ENCODE peak calls at places on chromosomes 13 and 19, in nine cellular contexts. A, K, U, D, J, P, L, C and W are unnamed samples.

GRCh38 chr13:59494560-59494970 is 669.2 kb downstream of the DIAPH3 start:
- DNase-seq in A (no peak), K (no peak), U (no peak), D (peak; percentile 18), J (no peak), P (no peak), L (no peak), C (peak; percentile 69), W (peak; percentile 26)

GRCh38 chr19:35545855-35546381 is 492 bp downstream of the TMEM147 start:
- DNase-seq in A (peak; percentile 29), K (peak; percentile 45), U (no peak), D (no peak), J (peak; percentile 68), P (no peak), L (no peak), C (peak; percentile 31), W (no peak)

GRCh38 chr19:29323972-29324680 is 111.2 kb upstream of the UQCRFS1 start:
- DNase-seq in A (no peak), K (no peak), U (no peak), D (no peak), J (no peak), P (no peak), L (no peak), C (no peak), W (no peak)

GRCh38 chr19:17073869-17074627 is 1.2 kb downstream of the HAUS8 start:
- DNase-seq in A (no peak), K (peak; percentile 40), U (no peak), D (no peak), J (no peak), P (no peak), L (no peak), C (no peak), W (no peak)

GRCh38 chr19:46697142-46697960 is 19.6 kb downstream of the PRKD2 start:
- DNase-seq in A (no peak), K (peak; percentile 98), U (peak; percentile 97), D (peak; percentile 51), J (no peak), P (peak; percentile 51), L (peak; percentile 84), C (peak; percentile 71), W (peak; percentile 75)

GRCh38 chr19:13872695-13873389 is 4.1 kb upstream of the NANOS3 start:
- DNase-seq in A (no peak), K (no peak), U (peak; percentile 89), D (no peak), J (no peak), P (no peak), L (no peak), C (no peak), W (peak; percentile 41)

GRCh38 chr13:106176103-106176502 is 359.4 kb downstream of the EFNB2 start:
- DNase-seq in A (no peak), K (no peak), U (no peak), D (no peak), J (no peak), P (no peak), L (no peak), C (peak; percentile 12), W (peak; percentile 78)

GRCh38 chr19:45231891-45232290 is 13.3 kb downstream of the EXOC3L2 start:
- DNase-seq in A (peak; percentile 92), K (no peak), U (no peak), D (no peak), J (no peak), P (no peak), L (no peak), C (no peak), W (peak; percentile 38)

GRCh38 chr13:36887758-36888521 is 32.1 kb downstream of the SMAD9 start:
- DNase-seq in A (no peak), K (no peak), U (peak; percentile 26), D (no peak), J (no peak), P (no peak), L (no peak), C (no peak), W (no peak)

GRCh38 chr19:50932018-50932689 is 20.7 kb downstream of the KLK5 start:
- DNase-seq in A (peak; percentile 99), K (no peak), U (no peak), D (no peak), J (no peak), P (no peak), L (no peak), C (no peak), W (no peak)

GRCh38 chr13:30710442-30710841 is 24.9 kb upstream of the ALOX5AP start:
- DNase-seq in A (no peak), K (no peak), U (no peak), D (no peak), J (no peak), P (no peak), L (no peak), C (no peak), W (no peak)
- H3K4me3 ChIP-seq in A (no peak overlapping the region), K (no peak overlapping the region), U (no peak overlapping the region), D (no peak overlapping the region), J (no peak overlapping the region), P (no peak overlapping the region), L (no peak overlapping the region), C (no peak overlapping the region), W (no peak overlapping the region)

GRCh38 chr19:7921302-7921954 is 1.3 kb downstream of the SNAPC2 start:
- DNase-seq in A (no peak), K (no peak), U (no peak), D (no peak), J (no peak), P (no peak), L (no peak), C (no peak), W (no peak)

GRCh38 chr19:7921955-7922840 is 2.1 kb downstream of the SNAPC2 start:
- DNase-seq in A (no peak), K (no peak), U (no peak), D (no peak), J (no peak), P (no peak), L (no peak), C (no peak), W (no peak)

GRCh38 chr19:7918615-7919421 is 1.3 kb upstream of the SNAPC2 start:
- DNase-seq in A (no peak), K (no peak), U (no peak), D (no peak), J (no peak), P (no peak), L (no peak), C (no peak), W (no peak)

GRCh38 chr19:7919681-7920519 is at the start of gene SNAPC2:
- DNase-seq in A (peak; percentile 90), K (peak; percentile 98), U (peak; percentile 97), D (peak; percentile 93), J (peak; percentile 80), P (peak; percentile 89), L (peak; percentile 93), C (peak; percentile 97), W (peak; percentile 94)

GRCh38 chr19:7920520-7921301 is 573 bp downstream of the SNAPC2 start:
- DNase-seq in A (peak; percentile 93), K (peak; percentile 100), U (peak; percentile 99), D (peak; percentile 97), J (peak; percentile 87), P (peak; percentile 97), L (peak; percentile 100), C (peak; percentile 99), W (peak; percentile 99)
- TF ChIP-seq CTCF in A (no peak), K (no peak), U (no peak), D (no peak), J (no peak), P (no peak), L (no peak), C (no peak), W (no peak)

GRCh38 chr19:33621065-33621785 is 528 bp upstream of the CHST8 start:
- DNase-seq in A (no peak), K (no peak), U (no peak), D (no peak), J (no peak), P (no peak), L (no peak), C (no peak), W (no peak)

GRCh38 chr19:33621811-33622504 is at the start of gene CHST8:
- DNase-seq in A (peak; percentile 29), K (peak; percentile 52), U (peak; percentile 92), D (peak; percentile 4), J (no peak), P (no peak), L (no peak), C (peak; percentile 22), W (peak; percentile 52)

GRCh38 chr19:33622505-33622808 is 704 bp downstream of the CHST8 start:
- DNase-seq in A (peak; percentile 25), K (no peak), U (peak; percentile 67), D (no peak), J (no peak), P (no peak), L (no peak), C (no peak), W (peak; percentile 19)

GRCh38 chr19:33624586-33625153 is 2.9 kb downstream of the CHST8 start:
- DNase-seq in A (no peak), K (no peak), U (no peak), D (no peak), J (no peak), P (no peak), L (no peak), C (no peak), W (no peak)

GRCh38 chr19:33622809-33623511 is 1.2 kb downstream of the CHST8 start:
- DNase-seq in A (no peak), K (no peak), U (peak; percentile 57), D (no peak), J (no peak), P (no peak), L (no peak), C (no peak), W (no peak)
- H3K4me3 ChIP-seq in A (no peak overlapping the region), K (no peak overlapping the region), U (peak overlapping the region; percentile 59), D (no peak overlapping the region), J (no peak overlapping the region), P (peak overlapping the region; percentile 42), L (peak overlapping the region; percentile 51), C (no peak overlapping the region), W (no peak overlapping the region)

DNA sequence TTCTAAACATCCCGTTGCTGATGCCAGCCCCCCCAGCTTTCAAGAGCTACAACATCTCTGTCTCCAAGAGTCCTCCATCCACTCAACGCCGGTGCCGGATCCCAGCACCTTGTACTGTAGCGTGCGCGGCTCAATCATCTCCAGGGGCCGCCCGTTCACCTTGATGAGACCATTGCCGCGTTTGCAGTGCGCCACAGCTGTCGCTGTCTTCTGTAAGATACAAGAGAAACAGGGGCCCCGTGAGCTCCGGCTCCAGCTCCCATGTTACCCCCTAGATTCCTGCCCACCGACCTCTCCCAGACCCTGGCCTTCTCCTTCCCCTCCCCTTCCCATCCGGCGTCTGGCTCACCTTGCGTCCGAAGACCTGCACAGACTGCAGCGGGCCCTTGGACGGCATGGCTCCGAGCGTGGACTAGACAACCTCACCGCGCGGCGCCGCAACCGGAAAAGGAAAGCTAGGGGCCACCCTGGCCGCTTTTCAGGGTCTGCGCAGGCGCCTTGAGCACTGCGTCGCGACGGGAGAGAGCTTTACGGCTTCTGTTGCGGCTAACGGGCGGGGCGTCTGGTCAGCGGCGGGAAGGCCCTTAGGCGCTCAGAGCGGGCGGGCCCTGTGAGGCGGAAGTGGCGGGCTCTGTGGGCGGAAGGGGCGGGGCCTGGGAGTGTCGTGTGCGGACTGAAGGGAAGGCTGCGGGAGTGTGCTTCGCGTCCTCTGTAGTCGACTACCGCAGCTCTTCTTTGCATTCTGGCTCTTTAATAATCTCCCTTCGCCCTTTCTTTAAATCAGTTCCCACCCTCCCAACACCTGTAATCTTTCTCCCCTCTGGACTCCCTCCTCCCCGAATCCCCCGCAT is at the start of gene RPS16:
- DNase-seq in A (peak; percentile 95), K (peak; percentile 98), U (peak; percentile 100), D (peak; percentile 95), J (peak; percentile 91), P (peak; percentile 97), L (peak; percentile 95), C (peak; percentile 99), W (peak; percentile 97)
- TF ChIP-seq CTCF in A (no peak), K (peak; percentile 10), U (no peak), D (no peak), J (no peak), P (peak; percentile 53), L (peak; percentile 58), C (no peak), W (no peak)

GRCh38 chr13:113967206-113967720 is 6.6 kb downstream of the C13orf46 start:
- DNase-seq in A (no peak), K (no peak), U (no peak), D (no peak), J (no peak), P (no peak), L (no peak), C (no peak), W (no peak)
- H3K4me3 ChIP-seq in A (no peak overlapping the region), K (no peak overlapping the region), U (no peak overlapping the region), D (no peak overlapping the region), J (no peak overlapping the region), P (no peak overlapping the region), L (no peak overlapping the region), C (no peak overlapping the region), W (no peak overlapping the region)